ENCODE peak calls at places on chromosomes 4 and X, in eight cellular contexts. R, Z, Q, M, K, Y, W and S are unnamed samples.

GRCh38 chr4:138981930-138982390 is 33.6 kb upstream of the NOCT start:
- DNase-seq in R (peak), K (no peak), Q (no peak), W (no peak), Y (peak), M (peak), Z (no peak), S (peak)

GRCh38 chr4:13236485-13236884 is 247.7 kb downstream of the RAB28 start:
- DNase-seq in K (no peak), Q (no peak), W (no peak), R (no peak), Z (no peak), Y (no peak), M (no peak), S (no peak)

GRCh38 chrX:23062359-23062758 is 62.6 kb downstream of the DDX53 start:
- DNase-seq in W (no peak), K (no peak), Q (no peak), Z (no peak), R (no peak), Y (no peak), M (no peak), S (peak)

GRCh38 chrX:10832103-10832502 is 211.7 kb upstream of the MID1 start:
- DNase-seq in Q (no peak), Z (no peak), K (no peak), R (no peak), W (no peak), M (no peak), Y (no peak), S (no peak)

GRCh38 chr4:120977435-120977997 is 55.0 kb upstream of the PRDM5 start:
- DNase-seq in Z (no peak), Q (peak), R (no peak), M (peak), K (no peak), W (no peak), Y (no peak), S (peak)

GRCh38 chr4:128517739-128518510 is 230.3 kb upstream of the PGRMC2 start:
- DNase-seq in Y (peak), W (no peak), Q (peak), K (no peak), Z (no peak), M (peak), R (peak), S (peak)

GRCh38 chr4:79141530-79141929 is 184.3 kb downstream of the NAA11 start:
- DNase-seq in K (no peak), Q (peak), W (no peak), M (peak), R (no peak), Z (no peak), Y (no peak), S (no peak)

GRCh38 chr4:4430492-4431195 is 43.7 kb downstream of the NSG1 start:
- DNase-seq in R (peak), M (peak), Z (peak), Q (peak), W (no peak), Y (no peak), K (no peak), S (peak)

GRCh38 chr4:118772149-118773081 is 63.5 kb downstream of the SEC24D start:
- DNase-seq in Z (no peak), Y (no peak), Q (no peak), W (no peak), K (no peak), R (peak), M (peak), S (no peak)

GRCh38 chr4:80184053-80184790 is 13.1 kb upstream of the PRDM8 start:
- DNase-seq in R (peak), Y (peak), K (peak), M (peak), W (peak), Q (peak), Z (peak), S (peak)

GRCh38 chr4:91086008-91086407 is 958.8 kb downstream of the CCSER1 start:
- DNase-seq in W (no peak), R (no peak), Q (no peak), Z (no peak), Y (no peak), K (no peak), M (no peak), S (no peak)

GRCh38 chrX:8845060-8845459 is 43.9 kb upstream of the FAM9A start:
- DNase-seq in W (no peak), M (no peak), K (no peak), Z (no peak), Y (no peak), Q (no peak), R (no peak), S (peak)

GRCh38 chrX:123310112-123310511 is 126.0 kb downstream of the GRIA3 start:
- DNase-seq in Z (no peak), R (peak), Q (no peak), M (no peak), W (no peak), K (no peak), Y (no peak), S (no peak)

GRCh38 chrX:7262551-7262950 is 114.6 kb upstream of the PUDP start:
- DNase-seq in K (no peak), M (no peak), Y (no peak), Z (no peak), R (no peak), Q (no peak), W (no peak), S (no peak)

GRCh38 chrX:17067534-17067933 is 121.1 kb downstream of the REPS2 start:
- DNase-seq in Z (no peak), W (no peak), K (no peak), Y (no peak), R (no peak), Q (no peak), M (no peak), S (no peak)